ENCODE peak calls at places on chromosomes 13 and 19, in four cellular contexts. Q is non-pigmented ciliary epithelial cell, J is substantia nigra, G is NCI-H2171. S is an unnamed sample.

GRCh38 chr13:110536006-110536693 is 25.4 kb downstream of the RAB20 start:
- DNase-seq in Q (no peak), J (peak), G (no peak), S (no peak)

GRCh38 chr19:10975374-10976036 is 14.7 kb downstream of the SMARCA4 start:
- DNase-seq in Q (no peak), J (no peak), G (no peak), S (no peak)

GRCh38 chr13:32902898-32903297 is 113.3 kb upstream of the KL start:
- DNase-seq in Q (no peak), J (peak), G (no peak), S (no peak)

GRCh38 chr19:6059396-6059947 is 50.8 kb downstream of the RFX2 start:
- DNase-seq in Q (no peak), J (no peak), G (no peak), S (no peak)

GRCh38 chr19:44718441-44719261 is 19.7 kb downstream of the CEACAM16 start:
- DNase-seq in Q (no peak), J (no peak), G (no peak), S (no peak)

GRCh38 chr19:16402076-16402475 is 69.7 kb downstream of the EPS15L1 start:
- DNase-seq in Q (no peak), J (no peak), G (no peak), S (no peak)

GRCh38 chr13:89726690-89727435 is 1620.6 kb upstream of the MIR17HG start:
- DNase-seq in Q (peak), J (no peak), G (no peak), S (peak)

GRCh38 chr19:33737704-33738103 is 59.0 kb upstream of the KCTD15 start:
- DNase-seq in Q (no peak), J (no peak), G (no peak), S (no peak)

GRCh38 chr19:42253245-42254082 is 1.5 kb downstream of the ERF start:
- DNase-seq in Q (no peak), J (peak), G (peak), S (no peak)

GRCh38 chr13:42883142-42883541 is 101.8 kb downstream of the FAM216B start:
- DNase-seq in Q (no peak), J (no peak), G (no peak), S (no peak)